ENCODE peak calls at places on chromosomes 16 and 17, in five cellular contexts. I is GDM1; N is HEK293T; A is CD4-positive, alpha-beta memory T cell; E is GOT3. D is an unnamed sample.

GRCh38 chr17:32523017-32523680 is 36.4 kb downstream of the CDK5R1 start:
- DNase-seq in I (no peak), N (no peak), A (peak; percentile 47), E (no peak), D (peak; percentile 78)

GRCh38 chr17:489758-490329 is 137.2 kb upstream of the RPH3AL start:
- DNase-seq in I (no peak), N (peak; percentile 35), A (peak; percentile 76), E (no peak), D (peak; percentile 80)

GRCh38 chr17:69218986-69219385 is 9.6 kb downstream of the ABCA10 start:
- DNase-seq in I (no peak), N (no peak), A (no peak), E (no peak), D (no peak)

GRCh38 chr17:1109606-1110523 is 69.9 kb downstream of the ABR start:
- DNase-seq in I (no peak), N (no peak), A (peak; percentile 40), E (no peak), D (no peak)

GRCh38 chr16:27795992-27796614 is 246.2 kb downstream of the KATNIP start:
- DNase-seq in I (peak; percentile 15), N (peak; percentile 44), A (no peak), E (no peak), D (peak; percentile 16)

GRCh38 chr16:11097094-11097781 is 152.9 kb downstream of the CLEC16A start:
- DNase-seq in I (no peak), N (no peak), A (no peak), E (no peak), D (no peak)

GRCh38 chr16:79823644-79824043 is 223.1 kb upstream of the MAF start:
- DNase-seq in I (no peak), N (no peak), A (no peak), E (no peak), D (no peak)

GRCh38 chr17:76612977-76613851 is 27.6 kb upstream of the ST6GALNAC2 start:
- DNase-seq in I (no peak), N (peak; percentile 91), A (no peak), E (no peak), D (no peak)

GRCh38 chr17:81929253-81930141 is 2.0 kb upstream of the MAFG start:
- DNase-seq in I (no peak), N (no peak), A (no peak), E (no peak), D (no peak)